ENCODE peak calls at places on chromosome 5, in nine cellular contexts. One of them, this sample, is unnamed.

GRCh38 chr5:5037674-5038073 is 102.5 kb upstream of the ADAMTS16 start:
- DNase-seq in sigmoid colon: no peak
- DNase-seq in mammary epithelial cell: no peak
- DNase-seq in fibroblast of lung: no peak
- DNase-seq in cardiac muscle cell: no peak
- DNase-seq in astrocyte of the spinal cord: no peak
- DNase-seq in heart right ventricle: no peak
- DNase-seq in uterus: no peak
- DNase-seq in mucosa of descending colon: no peak
- DNase-seq in this sample: no peak

GRCh38 chr5:74625742-74626241 is 14.7 kb downstream of the ENC1 start:
- DNase-seq in cardiac muscle cell: no peak
- DNase-seq in mucosa of descending colon: no peak
- DNase-seq in fibroblast of lung: peak; percentile 92
- DNase-seq in uterus: no peak
- DNase-seq in mammary epithelial cell: peak; percentile 79
- DNase-seq in heart right ventricle: no peak
- DNase-seq in astrocyte of the spinal cord: peak; percentile 77
- DNase-seq in sigmoid colon: no peak
- DNase-seq in this sample: peak; percentile 45

GRCh38 chr5:15794117-15794985 is 294.4 kb downstream of the FBXL7 start:
- DNase-seq in cardiac muscle cell: no peak
- DNase-seq in sigmoid colon: no peak
- DNase-seq in heart right ventricle: no peak
- DNase-seq in fibroblast of lung: peak; percentile 23
- DNase-seq in astrocyte of the spinal cord: no peak
- DNase-seq in uterus: no peak
- DNase-seq in mammary epithelial cell: no peak
- DNase-seq in mucosa of descending colon: no peak
- DNase-seq in this sample: peak; percentile 13

GRCh38 chr5:97135868-97136267 is 6.5 kb downstream of the LIX1 start:
- DNase-seq in mammary epithelial cell: no peak
- DNase-seq in mucosa of descending colon: no peak
- DNase-seq in fibroblast of lung: peak; percentile 8
- DNase-seq in sigmoid colon: no peak
- DNase-seq in heart right ventricle: no peak
- DNase-seq in uterus: no peak
- DNase-seq in cardiac muscle cell: no peak
- DNase-seq in astrocyte of the spinal cord: no peak
- DNase-seq in this sample: no peak

GRCh38 chr5:139342423-139342723 is 719 bp downstream of the PAIP2 start:
- DNase-seq in cardiac muscle cell: no peak
- DNase-seq in mucosa of descending colon: no peak
- DNase-seq in astrocyte of the spinal cord: no peak
- DNase-seq in mammary epithelial cell: no peak
- DNase-seq in heart right ventricle: no peak
- DNase-seq in uterus: no peak
- DNase-seq in sigmoid colon: no peak
- DNase-seq in fibroblast of lung: no peak
- DNase-seq in this sample: no peak

GRCh38 chr5:154627711-154628678 is 127.2 kb upstream of the LARP1 start:
- DNase-seq in mucosa of descending colon: no peak
- DNase-seq in sigmoid colon: no peak
- DNase-seq in uterus: no peak
- DNase-seq in mammary epithelial cell: peak; percentile 57
- DNase-seq in heart right ventricle: no peak
- DNase-seq in fibroblast of lung: no peak
- DNase-seq in astrocyte of the spinal cord: no peak
- DNase-seq in cardiac muscle cell: no peak
- DNase-seq in this sample: peak; percentile 31

GRCh38 chr5:96050273-96050880 is 88.7 kb upstream of the ELL2 start:
- DNase-seq in heart right ventricle: no peak
- DNase-seq in fibroblast of lung: peak; percentile 55
- DNase-seq in mammary epithelial cell: no peak
- DNase-seq in astrocyte of the spinal cord: no peak
- DNase-seq in uterus: no peak
- DNase-seq in sigmoid colon: no peak
- DNase-seq in cardiac muscle cell: no peak
- DNase-seq in mucosa of descending colon: no peak
- DNase-seq in this sample: no peak

GRCh38 chr5:172868924-172869565 is 35.0 kb downstream of the ERGIC1 start:
- DNase-seq in fibroblast of lung: peak; percentile 94
- DNase-seq in cardiac muscle cell: no peak
- DNase-seq in sigmoid colon: peak; percentile 98
- DNase-seq in astrocyte of the spinal cord: peak; percentile 95
- DNase-seq in mammary epithelial cell: peak; percentile 76
- DNase-seq in uterus: peak; percentile 91
- DNase-seq in heart right ventricle: peak; percentile 81
- DNase-seq in mucosa of descending colon: no peak
- DNase-seq in this sample: peak; percentile 71

GRCh38 chr5:143791848-143792701 is 19.9 kb upstream of the HMHB1 start:
- DNase-seq in mucosa of descending colon: no peak
- DNase-seq in sigmoid colon: no peak
- DNase-seq in astrocyte of the spinal cord: peak; percentile 10
- DNase-seq in uterus: no peak
- DNase-seq in fibroblast of lung: peak; percentile 24
- DNase-seq in cardiac muscle cell: no peak
- DNase-seq in heart right ventricle: no peak
- DNase-seq in mammary epithelial cell: no peak
- DNase-seq in this sample: no peak

GRCh38 chr5:40915341-40915926 is 6.1 kb downstream of the C7 start:
- DNase-seq in fibroblast of lung: no peak
- DNase-seq in mucosa of descending colon: no peak
- DNase-seq in mammary epithelial cell: no peak
- DNase-seq in uterus: no peak
- DNase-seq in heart right ventricle: no peak
- DNase-seq in astrocyte of the spinal cord: no peak
- DNase-seq in cardiac muscle cell: no peak
- DNase-seq in sigmoid colon: no peak
- DNase-seq in this sample: no peak

GRCh38 chr5:5104550-5104949 is 35.6 kb upstream of the ADAMTS16 start:
- DNase-seq in cardiac muscle cell: no peak
- DNase-seq in mucosa of descending colon: no peak
- DNase-seq in astrocyte of the spinal cord: no peak
- DNase-seq in heart right ventricle: no peak
- DNase-seq in sigmoid colon: no peak
- DNase-seq in uterus: no peak
- DNase-seq in fibroblast of lung: no peak
- DNase-seq in mammary epithelial cell: peak; percentile 13
- DNase-seq in this sample: no peak

GRCh38 chr5:138289296-138289695 is 14.9 kb upstream of the GFRA3 start:
- DNase-seq in astrocyte of the spinal cord: no peak
- DNase-seq in mammary epithelial cell: no peak
- DNase-seq in mucosa of descending colon: no peak
- DNase-seq in cardiac muscle cell: no peak
- DNase-seq in fibroblast of lung: no peak
- DNase-seq in sigmoid colon: no peak
- DNase-seq in heart right ventricle: no peak
- DNase-seq in uterus: no peak
- DNase-seq in this sample: no peak

GRCh38 chr5:150357326-150358260 is at the start of gene TCOF1:
- DNase-seq in astrocyte of the spinal cord: peak; percentile 96
- DNase-seq in cardiac muscle cell: peak; percentile 99
- DNase-seq in mucosa of descending colon: peak; percentile 99
- DNase-seq in uterus: peak; percentile 98
- DNase-seq in heart right ventricle: peak; percentile 96
- DNase-seq in sigmoid colon: peak; percentile 98
- DNase-seq in fibroblast of lung: peak; percentile 90
- DNase-seq in mammary epithelial cell: peak; percentile 96
- DNase-seq in this sample: peak; percentile 98

GRCh38 chr5:150358261-150359095 is 981 bp downstream of the TCOF1 start:
- DNase-seq in sigmoid colon: no peak
- DNase-seq in heart right ventricle: no peak
- DNase-seq in uterus: no peak
- DNase-seq in fibroblast of lung: peak; percentile 47
- DNase-seq in mucosa of descending colon: no peak
- DNase-seq in mammary epithelial cell: peak; percentile 62
- DNase-seq in astrocyte of the spinal cord: peak; percentile 8
- DNase-seq in cardiac muscle cell: no peak
- DNase-seq in this sample: peak; percentile 47

GRCh38 chr5:150353395-150353675 is 4.2 kb upstream of the TCOF1 start:
- DNase-seq in astrocyte of the spinal cord: no peak
- DNase-seq in sigmoid colon: no peak
- DNase-seq in heart right ventricle: no peak
- DNase-seq in mammary epithelial cell: no peak
- DNase-seq in uterus: no peak
- DNase-seq in cardiac muscle cell: no peak
- DNase-seq in mucosa of descending colon: no peak
- DNase-seq in fibroblast of lung: no peak
- DNase-seq in this sample: no peak

GRCh38 chr5:150355791-150356190 is 1.7 kb upstream of the TCOF1 start:
- DNase-seq in cardiac muscle cell: no peak
- DNase-seq in sigmoid colon: no peak
- DNase-seq in heart right ventricle: no peak
- DNase-seq in fibroblast of lung: no peak
- DNase-seq in mucosa of descending colon: no peak
- DNase-seq in mammary epithelial cell: no peak
- DNase-seq in astrocyte of the spinal cord: no peak
- DNase-seq in uterus: no peak
- DNase-seq in this sample: no peak

GRCh38 chr5:150356575-150357284 is 767 bp upstream of the TCOF1 start:
- DNase-seq in fibroblast of lung: no peak
- DNase-seq in heart right ventricle: no peak
- DNase-seq in uterus: no peak
- DNase-seq in sigmoid colon: no peak
- DNase-seq in mucosa of descending colon: peak; percentile 33
- DNase-seq in cardiac muscle cell: no peak
- DNase-seq in astrocyte of the spinal cord: peak; percentile 5
- DNase-seq in mammary epithelial cell: no peak
- DNase-seq in this sample: no peak
- H3K4me3 ChIP-seq in fibroblast of lung: peak overlapping the region; percentile 85
- H3K4me3 ChIP-seq in heart right ventricle: peak overlapping the region; percentile 93
- H3K4me3 ChIP-seq in uterus: peak overlapping the region; percentile 38
- H3K4me3 ChIP-seq in sigmoid colon: peak overlapping the region; percentile 94
- H3K4me3 ChIP-seq in mucosa of descending colon: no peak overlapping the region
- H3K4me3 ChIP-seq in cardiac muscle cell: peak overlapping the region; percentile 68
- H3K4me3 ChIP-seq in astrocyte of the spinal cord: peak overlapping the region; percentile 31
- H3K4me3 ChIP-seq in mammary epithelial cell: no peak overlapping the region
- H3K4me3 ChIP-seq in this sample: peak overlapping the region; percentile 77

DNA sequence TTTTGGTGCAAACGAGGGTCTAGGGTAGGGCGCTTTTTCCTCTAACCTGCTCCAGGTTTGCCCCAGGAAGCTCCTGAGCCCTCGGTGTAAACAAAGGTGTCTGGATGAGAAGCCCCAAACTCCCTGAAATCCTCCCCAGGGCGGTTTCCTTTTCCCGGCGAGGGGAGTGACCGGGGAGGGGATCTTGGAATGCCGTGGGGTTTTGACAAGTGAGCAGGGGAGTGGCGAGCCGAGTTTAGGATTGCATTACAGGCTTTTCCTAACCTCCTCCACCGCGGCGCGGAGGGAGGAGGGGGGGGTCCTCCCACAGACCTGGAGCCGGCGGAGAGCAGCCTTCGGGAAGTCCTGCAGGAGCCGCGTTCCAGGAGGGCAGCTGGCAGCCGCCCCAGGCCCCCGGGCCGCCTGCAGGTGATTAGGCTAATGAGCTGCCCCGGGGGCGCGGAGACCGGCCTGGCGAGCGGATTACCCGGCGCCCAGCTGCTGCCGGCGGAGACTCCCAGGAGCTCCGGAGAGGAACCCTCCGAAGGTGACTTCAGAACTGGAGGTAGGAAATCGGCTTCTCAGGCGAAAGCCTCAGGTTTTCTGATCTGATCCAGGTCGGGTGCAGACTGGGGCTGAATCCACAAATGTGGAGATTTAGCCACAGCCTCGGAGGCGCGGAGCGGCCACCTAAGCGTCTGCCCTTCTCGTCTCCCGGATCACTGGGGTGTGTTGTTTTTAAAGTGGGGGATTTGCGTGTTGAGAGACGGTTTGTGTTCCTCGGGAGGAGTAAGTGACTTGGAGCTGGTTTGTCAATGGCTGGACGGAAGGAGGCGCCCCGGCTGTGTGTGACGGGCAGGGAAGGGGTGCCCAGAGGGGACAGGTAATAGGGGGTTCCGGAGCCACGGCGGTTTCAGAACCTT is 215.9 kb downstream of the PDZD2 start:
- DNase-seq in mucosa of descending colon: peak; percentile 33
- DNase-seq in heart right ventricle: peak; percentile 65
- DNase-seq in cardiac muscle cell: peak; percentile 59
- DNase-seq in astrocyte of the spinal cord: peak; percentile 62
- DNase-seq in uterus: peak; percentile 75
- DNase-seq in sigmoid colon: peak; percentile 74
- DNase-seq in mammary epithelial cell: peak; percentile 33
- DNase-seq in fibroblast of lung: peak; percentile 71
- DNase-seq in this sample: peak; percentile 62
- TF ChIP-seq CTCF in mucosa of descending colon: no peak
- TF ChIP-seq CTCF in heart right ventricle: no peak
- TF ChIP-seq CTCF in cardiac muscle cell: peak; percentile 39
- TF ChIP-seq CTCF in astrocyte of the spinal cord: peak; percentile 59
- TF ChIP-seq CTCF in uterus: no peak
- TF ChIP-seq CTCF in sigmoid colon: no peak
- TF ChIP-seq CTCF in mammary epithelial cell: no peak
- TF ChIP-seq CTCF in fibroblast of lung: peak; percentile 26
- TF ChIP-seq CTCF in this sample: peak; percentile 48

GRCh38 chr5:10440367-10440990 is 1.2 kb upstream of the ROPN1L start:
- DNase-seq in uterus: no peak
- DNase-seq in heart right ventricle: no peak
- DNase-seq in astrocyte of the spinal cord: no peak
- DNase-seq in mammary epithelial cell: no peak
- DNase-seq in sigmoid colon: no peak
- DNase-seq in cardiac muscle cell: no peak
- DNase-seq in fibroblast of lung: no peak
- DNase-seq in mucosa of descending colon: no peak
- DNase-seq in this sample: no peak
- H3K4me3 ChIP-seq in uterus: peak overlapping the region; percentile 65
- H3K4me3 ChIP-seq in heart right ventricle: no peak overlapping the region
- H3K4me3 ChIP-seq in astrocyte of the spinal cord: no peak overlapping the region
- H3K4me3 ChIP-seq in mammary epithelial cell: no peak overlapping the region
- H3K4me3 ChIP-seq in sigmoid colon: peak overlapping the region; percentile 63
- H3K4me3 ChIP-seq in cardiac muscle cell: no peak overlapping the region
- H3K4me3 ChIP-seq in fibroblast of lung: no peak overlapping the region
- H3K4me3 ChIP-seq in mucosa of descending colon: no peak overlapping the region
- H3K4me3 ChIP-seq in this sample: no peak overlapping the region

GRCh38 chr5:54257366-54258118 is 52.8 kb downstream of the ARL15 start:
- DNase-seq in fibroblast of lung: no peak
- DNase-seq in heart right ventricle: no peak
- DNase-seq in mammary epithelial cell: peak; percentile 74
- DNase-seq in uterus: no peak
- DNase-seq in sigmoid colon: no peak
- DNase-seq in astrocyte of the spinal cord: no peak
- DNase-seq in cardiac muscle cell: no peak
- DNase-seq in mucosa of descending colon: no peak
- DNase-seq in this sample: peak; percentile 37

GRCh38 chr5:54249210-54250028 is 61.0 kb downstream of the ARL15 start:
- DNase-seq in fibroblast of lung: peak; percentile 80
- DNase-seq in sigmoid colon: no peak
- DNase-seq in heart right ventricle: peak; percentile 29
- DNase-seq in mucosa of descending colon: peak; percentile 32
- DNase-seq in astrocyte of the spinal cord: peak; percentile 22
- DNase-seq in mammary epithelial cell: no peak
- DNase-seq in uterus: no peak
- DNase-seq in cardiac muscle cell: peak; percentile 52
- DNase-seq in this sample: no peak

GRCh38 chr5:54259090-54259489 is 51.3 kb downstream of the ARL15 start:
- DNase-seq in astrocyte of the spinal cord: no peak
- DNase-seq in uterus: no peak
- DNase-seq in fibroblast of lung: peak; percentile 23
- DNase-seq in heart right ventricle: no peak
- DNase-seq in mucosa of descending colon: no peak
- DNase-seq in sigmoid colon: no peak
- DNase-seq in mammary epithelial cell: peak; percentile 27
- DNase-seq in cardiac muscle cell: no peak
- DNase-seq in this sample: peak; percentile 27

GRCh38 chr5:54251981-54252380 is 58.4 kb downstream of the ARL15 start:
- DNase-seq in fibroblast of lung: peak; percentile 32
- DNase-seq in sigmoid colon: no peak
- DNase-seq in uterus: no peak
- DNase-seq in cardiac muscle cell: no peak
- DNase-seq in astrocyte of the spinal cord: no peak
- DNase-seq in mucosa of descending colon: no peak
- DNase-seq in mammary epithelial cell: peak; percentile 84
- DNase-seq in heart right ventricle: no peak
- DNase-seq in this sample: peak; percentile 88

GRCh38 chr5:54254482-54255198 is 55.7 kb downstream of the ARL15 start:
- DNase-seq in astrocyte of the spinal cord: peak; percentile 16
- DNase-seq in cardiac muscle cell: no peak
- DNase-seq in sigmoid colon: no peak
- DNase-seq in fibroblast of lung: peak; percentile 25
- DNase-seq in uterus: no peak
- DNase-seq in heart right ventricle: peak; percentile 30
- DNase-seq in mammary epithelial cell: no peak
- DNase-seq in mucosa of descending colon: no peak
- DNase-seq in this sample: peak; percentile 11
- TF ChIP-seq CTCF in astrocyte of the spinal cord: peak; percentile 34
- TF ChIP-seq CTCF in cardiac muscle cell: peak; percentile 22
- TF ChIP-seq CTCF in sigmoid colon: no peak
- TF ChIP-seq CTCF in fibroblast of lung: no peak
- TF ChIP-seq CTCF in uterus: peak; percentile 19
- TF ChIP-seq CTCF in heart right ventricle: peak; percentile 15
- TF ChIP-seq CTCF in mammary epithelial cell: no peak
- TF ChIP-seq CTCF in mucosa of descending colon: no peak
- TF ChIP-seq CTCF in this sample: peak; percentile 4

This sample was measured in epithelial cell of esophagus.